ENCODE peak calls at places on chromosomes 5 and 9, in four cellular contexts. One of them, this sample, is unnamed.

GRCh38 chr9:109574061-109574882 is 76.2 kb upstream of the PTPN3 start:
- DNase-seq in retinal pigment epithelial cell: peak; percentile 12
- DNase-seq in mesendoderm: peak; percentile 61
- DNase-seq in GF-D8: peak; percentile 10
- DNase-seq in this sample: peak; percentile 35

GRCh38 chr5:22651355-22651754 is 201.8 kb downstream of the CDH12 start:
- DNase-seq in retinal pigment epithelial cell: no peak
- DNase-seq in mesendoderm: peak; percentile 92
- DNase-seq in GF-D8: no peak
- DNase-seq in this sample: no peak

GRCh38 chr5:123088031-123088805 is 823 bp upstream of the PRDM6 start:
- DNase-seq in retinal pigment epithelial cell: no peak
- DNase-seq in mesendoderm: peak; percentile 51
- DNase-seq in GF-D8: no peak
- DNase-seq in this sample: no peak

GRCh38 chr5:127820910-127821553 is 117.8 kb downstream of the CCDC192 start:
- DNase-seq in retinal pigment epithelial cell: no peak
- DNase-seq in mesendoderm: no peak
- DNase-seq in GF-D8: no peak
- DNase-seq in this sample: peak; percentile 71

GRCh38 chr9:89781838-89782237 is 177.0 kb downstream of the GADD45G start:
- DNase-seq in retinal pigment epithelial cell: no peak
- DNase-seq in mesendoderm: no peak
- DNase-seq in GF-D8: no peak
- DNase-seq in this sample: no peak

GRCh38 chr5:163347671-163348070 is 89.7 kb upstream of the CCNG1 start:
- DNase-seq in retinal pigment epithelial cell: peak; percentile 24
- DNase-seq in mesendoderm: peak; percentile 76
- DNase-seq in GF-D8: peak; percentile 5
- DNase-seq in this sample: peak; percentile 6

GRCh38 chr5:150153957-150154617 is 1.6 kb downstream of the PDGFRB start:
- DNase-seq in retinal pigment epithelial cell: peak; percentile 86
- DNase-seq in mesendoderm: peak; percentile 78
- DNase-seq in GF-D8: no peak
- DNase-seq in this sample: no peak

GRCh38 chr5:128154943-128155342 is 71.4 kb downstream of the SLC12A2 start:
- DNase-seq in retinal pigment epithelial cell: no peak
- DNase-seq in mesendoderm: no peak
- DNase-seq in GF-D8: no peak
- DNase-seq in this sample: no peak

GRCh38 chr9:13459071-13459470 is 179.6 kb upstream of the MPDZ start:
- DNase-seq in retinal pigment epithelial cell: no peak
- DNase-seq in mesendoderm: no peak
- DNase-seq in GF-D8: no peak
- DNase-seq in this sample: peak; percentile 16

GRCh38 chr9:8856686-8857329 is 1057.2 kb upstream of the DMAC1 start:
- DNase-seq in retinal pigment epithelial cell: no peak
- DNase-seq in mesendoderm: peak; percentile 76
- DNase-seq in GF-D8: no peak
- DNase-seq in this sample: no peak

GRCh38 chr9:33297455-33297854 is 7.1 kb downstream of the NFX1 start:
- DNase-seq in retinal pigment epithelial cell: no peak
- DNase-seq in mesendoderm: no peak
- DNase-seq in GF-D8: peak; percentile 94
- DNase-seq in this sample: no peak

GRCh38 chr9:116058421-116058820 is 95.2 kb upstream of the PAPPA start:
- DNase-seq in retinal pigment epithelial cell: no peak
- DNase-seq in mesendoderm: no peak
- DNase-seq in GF-D8: no peak
- DNase-seq in this sample: no peak

GRCh38 chr9:134648701-134649525 is 7.3 kb downstream of the COL5A1 start:
- DNase-seq in retinal pigment epithelial cell: no peak
- DNase-seq in mesendoderm: no peak
- DNase-seq in GF-D8: no peak
- DNase-seq in this sample: no peak

GRCh38 chr9:110050925-110051355 is 157.0 kb downstream of the C9orf152 start:
- DNase-seq in retinal pigment epithelial cell: no peak
- DNase-seq in mesendoderm: peak; percentile 32
- DNase-seq in GF-D8: peak; percentile 42
- DNase-seq in this sample: peak; percentile 82

GRCh38 chr5:58466939-58467338 is 7.1 kb upstream of the PLK2 start:
- DNase-seq in retinal pigment epithelial cell: no peak
- DNase-seq in mesendoderm: peak; percentile 90
- DNase-seq in GF-D8: no peak
- DNase-seq in this sample: no peak

GRCh38 chr5:160441352-160441781 is 19.7 kb downstream of the PTTG1 start:
- DNase-seq in retinal pigment epithelial cell: no peak
- DNase-seq in mesendoderm: no peak
- DNase-seq in GF-D8: peak; percentile 44
- DNase-seq in this sample: no peak

GRCh38 chr9:135788576-135789300 is 86.8 kb downstream of the KCNT1 start:
- DNase-seq in retinal pigment epithelial cell: no peak
- DNase-seq in mesendoderm: no peak
- DNase-seq in GF-D8: no peak
- DNase-seq in this sample: no peak

GRCh38 chr9:96460470-96460869 is 10.5 kb downstream of the HABP4 start:
- DNase-seq in retinal pigment epithelial cell: no peak
- DNase-seq in mesendoderm: no peak
- DNase-seq in GF-D8: no peak
- DNase-seq in this sample: no peak

GRCh38 chr5:96256795-96257470 is 176.1 kb downstream of the PCSK1 start:
- DNase-seq in retinal pigment epithelial cell: no peak
- DNase-seq in mesendoderm: peak; percentile 41
- DNase-seq in GF-D8: no peak
- DNase-seq in this sample: no peak

GRCh38 chr5:173396311-173396993 is 68.2 kb upstream of the STC2 start:
- DNase-seq in retinal pigment epithelial cell: no peak
- DNase-seq in mesendoderm: peak; percentile 75
- DNase-seq in GF-D8: no peak
- DNase-seq in this sample: no peak

GRCh38 chr5:68839019-68839552 is 254.7 kb upstream of the SLC30A5 start:
- DNase-seq in retinal pigment epithelial cell: no peak
- DNase-seq in mesendoderm: no peak
- DNase-seq in GF-D8: no peak
- DNase-seq in this sample: no peak

GRCh38 chr5:38463634-38464521 is 92.6 kb downstream of the LIFR start:
- DNase-seq in retinal pigment epithelial cell: peak; percentile 34
- DNase-seq in mesendoderm: no peak
- DNase-seq in GF-D8: no peak
- DNase-seq in this sample: peak; percentile 85

GRCh38 chr9:89864257-89864656 is 259.4 kb downstream of the GADD45G start:
- DNase-seq in retinal pigment epithelial cell: no peak
- DNase-seq in mesendoderm: no peak
- DNase-seq in GF-D8: no peak
- DNase-seq in this sample: no peak

GRCh38 chr5:138850854-138851253 is 24.3 kb downstream of the LRRTM2 start:
- DNase-seq in retinal pigment epithelial cell: no peak
- DNase-seq in mesendoderm: no peak
- DNase-seq in GF-D8: no peak
- DNase-seq in this sample: no peak

GRCh38 chr9:124041817-124042116 is 30.2 kb downstream of the LHX2 start:
- DNase-seq in retinal pigment epithelial cell: no peak
- DNase-seq in mesendoderm: no peak
- DNase-seq in GF-D8: no peak
- DNase-seq in this sample: no peak

GRCh38 chr9:18260527-18260926 is 213.4 kb upstream of the ADAMTSL1 start:
- DNase-seq in retinal pigment epithelial cell: no peak
- DNase-seq in mesendoderm: no peak
- DNase-seq in GF-D8: no peak
- DNase-seq in this sample: no peak

GRCh38 chr5:59655693-59656309 is 237.7 kb downstream of the PDE4D start:
- DNase-seq in retinal pigment epithelial cell: no peak
- DNase-seq in mesendoderm: no peak
- DNase-seq in GF-D8: no peak
- DNase-seq in this sample: no peak

GRCh38 chr5:153425914-153426313 is 64.6 kb upstream of the GRIA1 start:
- DNase-seq in retinal pigment epithelial cell: no peak
- DNase-seq in mesendoderm: peak; percentile 41
- DNase-seq in GF-D8: no peak
- DNase-seq in this sample: no peak

GRCh38 chr9:26682796-26683496 is 209.7 kb downstream of the CAAP1 start:
- DNase-seq in retinal pigment epithelial cell: no peak
- DNase-seq in mesendoderm: peak; percentile 72
- DNase-seq in GF-D8: no peak
- DNase-seq in this sample: no peak